ENCODE peak calls at places on chromosomes 7 and 10, in nine cellular contexts. B, Q, D, R, H, E, L, F and Y are unnamed samples.

GRCh38 chr10:114168450-114169009 is 5.5 kb downstream of the CCDC186 start:
- DNase-seq in Q (no peak), E (no peak), D (peak), F (no peak), B (no peak), R (no peak), H (no peak), L (no peak), Y (no peak)

GRCh38 chr7:25389489-25390106 is 161.3 kb upstream of the NPVF start:
- DNase-seq in D (peak), E (peak), L (no peak), R (peak), Q (peak), B (no peak), F (peak), H (peak), Y (peak)

GRCh38 chr7:78261739-78262138 is 463.2 kb downstream of the PHTF2 start:
- DNase-seq in B (no peak), L (no peak), H (no peak), F (no peak), Q (no peak), E (no peak), R (no peak), D (no peak), Y (no peak)

GRCh38 chr10:99850767-99851127 is 68.3 kb downstream of the ABCC2 start:
- DNase-seq in F (no peak), H (no peak), D (no peak), B (no peak), L (no peak), R (no peak), E (no peak), Q (no peak), Y (no peak)

GRCh38 chr10:520402-520787 is 169.1 kb downstream of the DIP2C start:
- DNase-seq in F (no peak), R (peak), B (no peak), D (peak), H (peak), E (no peak), Q (no peak), L (no peak), Y (no peak)

GRCh38 chr7:131556055-131556911 is at the start of gene PODXL:
- DNase-seq in R (peak), H (peak), B (peak), D (peak), F (peak), L (peak), Q (peak), E (no peak), Y (peak)

GRCh38 chr7:117169907-117170306 is 153.0 kb downstream of the WNT2 start:
- DNase-seq in B (no peak), D (peak), F (peak), H (no peak), E (no peak), L (no peak), Q (peak), R (no peak), Y (peak)

GRCh38 chr7:44290250-44290616 is 35.2 kb downstream of the CAMK2B start:
- DNase-seq in L (no peak), R (no peak), F (no peak), B (no peak), Q (no peak), E (no peak), H (peak), D (no peak), Y (no peak)

GRCh38 chr10:79392506-79393176 is 45.4 kb downstream of the PPIF start:
- DNase-seq in H (no peak), Q (no peak), E (no peak), B (no peak), D (no peak), R (no peak), F (no peak), L (no peak), Y (no peak)

GRCh38 chr10:27745719-27746363 is at the start of gene MKX:
- DNase-seq in H (peak), R (no peak), F (peak), Q (peak), E (peak), D (no peak), L (no peak), B (no peak), Y (no peak)

GRCh38 chr7:92691578-92691977 is 101.4 kb upstream of the FAM133B start:
- DNase-seq in Q (no peak), L (no peak), D (peak), F (peak), E (peak), H (no peak), B (peak), R (peak), Y (peak)

GRCh38 chr7:96679886-96680285 is 29.8 kb downstream of the SEM1 start:
- DNase-seq in Q (no peak), D (no peak), B (no peak), L (no peak), F (no peak), H (peak), R (no peak), E (no peak), Y (no peak)

GRCh38 chr7:142412551-142413193 is 154.8 kb upstream of the PRSS58 start:
- DNase-seq in B (no peak), H (peak), F (peak), Q (peak), L (peak), D (peak), R (peak), E (peak), Y (peak)

GRCh38 chr7:103480771-103481170 is 34.8 kb upstream of the SLC26A5 start:
- DNase-seq in D (no peak), F (no peak), L (no peak), Q (no peak), B (no peak), R (no peak), H (no peak), E (no peak), Y (no peak)

GRCh38 chr10:30190831-30191552 is 131.6 kb upstream of the JCAD start:
- DNase-seq in D (no peak), B (no peak), R (no peak), L (no peak), H (no peak), F (no peak), E (no peak), Q (no peak), Y (no peak)

GRCh38 chr10:567869-568268 is 121.6 kb downstream of the DIP2C start:
- DNase-seq in Q (no peak), F (no peak), R (no peak), E (no peak), B (no peak), L (no peak), D (no peak), H (peak), Y (no peak)

GRCh38 chr7:138935438-138936079 is 45.6 kb downstream of the KIAA1549 start:
- DNase-seq in E (peak), H (no peak), Q (peak), L (no peak), B (no peak), F (peak), R (peak), D (peak), Y (no peak)

GRCh38 chr7:68841004-68841403 is 757.3 kb upstream of the AUTS2 start:
- DNase-seq in E (no peak), R (no peak), D (peak), F (no peak), Q (no peak), H (no peak), L (no peak), B (no peak), Y (no peak)

GRCh38 chr10:11018830-11019692 is 1.4 kb downstream of the CELF2 start:
- DNase-seq in Q (no peak), H (no peak), E (no peak), D (no peak), F (no peak), L (no peak), R (no peak), B (no peak), Y (no peak)

GRCh38 chr7:23471090-23471859 is 984 bp upstream of the IGF2BP3 start:
- DNase-seq in H (peak), B (no peak), E (no peak), L (peak), D (no peak), R (peak), F (peak), Q (peak), Y (peak)

GRCh38 chr7:81990395-81990794 is 220.5 kb upstream of the HGF start:
- DNase-seq in R (no peak), F (no peak), H (no peak), Q (no peak), L (no peak), D (no peak), E (no peak), B (no peak), Y (no peak)

GRCh38 chr7:112873831-112874553 is 83.8 kb upstream of the TMEM168 start:
- DNase-seq in Q (no peak), R (no peak), B (no peak), L (no peak), H (no peak), F (no peak), D (no peak), E (no peak), Y (no peak)

GRCh38 chr7:66740302-66740979 is at the start of gene RABGEF1:
- DNase-seq in H (peak), Q (peak), R (peak), D (peak), F (peak), E (peak), B (peak), L (peak), Y (peak)

GRCh38 chr10:18594574-18595156 is 56.7 kb downstream of the NSUN6 start:
- DNase-seq in L (no peak), Q (peak), F (peak), B (no peak), E (no peak), D (no peak), R (no peak), H (peak), Y (peak)

GRCh38 chr7:2666130-2666529 is 21.9 kb upstream of the AMZ1 start:
- DNase-seq in H (no peak), D (no peak), E (no peak), B (no peak), R (no peak), F (no peak), Q (no peak), L (no peak), Y (no peak)

GRCh38 chr7:47734287-47734948 is 152.5 kb upstream of the TNS3 start:
- DNase-seq in E (no peak), R (no peak), F (no peak), Q (no peak), H (no peak), D (no peak), B (no peak), L (no peak), Y (no peak)

GRCh38 chr7:64606385-64606784 is 43.5 kb upstream of the ZNF680 start:
- DNase-seq in Q (no peak), B (no peak), E (no peak), L (no peak), H (no peak), R (no peak), D (no peak), F (no peak), Y (no peak)

GRCh38 chr7:2979276-2979675 is 64.4 kb downstream of the CARD11 start:
- DNase-seq in Q (no peak), L (peak), D (no peak), H (peak), F (no peak), B (no peak), R (no peak), E (no peak), Y (no peak)

GRCh38 chr7:94382155-94382554 is 12.5 kb upstream of the COL1A2 start:
- DNase-seq in B (no peak), H (no peak), L (no peak), Q (no peak), D (no peak), R (no peak), F (peak), E (no peak), Y (no peak)

GRCh38 chr7:88792361-88792760 is 3.2 kb downstream of the TEX47 start:
- DNase-seq in D (no peak), B (no peak), H (no peak), L (no peak), E (no peak), Q (no peak), F (no peak), R (no peak), Y (no peak)